ENCODE peak calls at places on chromosomes 2 and 18, in six cellular contexts. C is tibial artery, W is PC-9, F is AG04449, E is HepG2, Z is breast epithelium. K is an unnamed sample.

GRCh38 chr2:37387143-37387835 is 42.9 kb downstream of the QPCT start:
- DNase-seq in E (no peak), F (no peak), C (no peak), W (no peak), Z (no peak), K (peak)

GRCh38 chr2:19675856-19676460 is 225.8 kb downstream of the TTC32 start:
- DNase-seq in W (peak), E (no peak), C (no peak), F (no peak), Z (no peak), K (no peak)

GRCh38 chr18:28175047-28175929 is 1.6 kb downstream of the CDH2 start:
- DNase-seq in F (no peak), E (peak), Z (no peak), W (no peak), C (no peak), K (no peak)

GRCh38 chr2:177797808-177798207 is 274.8 kb downstream of the PDE11A start:
- DNase-seq in C (no peak), F (no peak), W (no peak), E (no peak), Z (no peak), K (no peak)

GRCh38 chr2:77834360-77835002 is 312.3 kb upstream of the LRRTM4 start:
- DNase-seq in F (no peak), C (no peak), E (no peak), W (no peak), Z (no peak), K (no peak)

GRCh38 chr2:22536131-22536530 is 848.8 kb upstream of the KLHL29 start:
- DNase-seq in W (peak), C (no peak), E (no peak), Z (no peak), F (no peak), K (no peak)

GRCh38 chr2:218908721-218909619 is 28.3 kb downstream of the WNT10A start:
- DNase-seq in C (peak), W (peak), F (peak), Z (peak), E (peak), K (peak)

GRCh38 chr2:84383271-84383670 is 75.8 kb downstream of the SUCLG1 start:
- DNase-seq in Z (no peak), F (no peak), C (no peak), E (no peak), W (no peak), K (no peak)

GRCh38 chr2:112588611-112589045 is 4.2 kb downstream of the CHCHD5 start:
- DNase-seq in Z (peak), C (no peak), F (no peak), W (no peak), E (no peak), K (no peak)

DNA sequence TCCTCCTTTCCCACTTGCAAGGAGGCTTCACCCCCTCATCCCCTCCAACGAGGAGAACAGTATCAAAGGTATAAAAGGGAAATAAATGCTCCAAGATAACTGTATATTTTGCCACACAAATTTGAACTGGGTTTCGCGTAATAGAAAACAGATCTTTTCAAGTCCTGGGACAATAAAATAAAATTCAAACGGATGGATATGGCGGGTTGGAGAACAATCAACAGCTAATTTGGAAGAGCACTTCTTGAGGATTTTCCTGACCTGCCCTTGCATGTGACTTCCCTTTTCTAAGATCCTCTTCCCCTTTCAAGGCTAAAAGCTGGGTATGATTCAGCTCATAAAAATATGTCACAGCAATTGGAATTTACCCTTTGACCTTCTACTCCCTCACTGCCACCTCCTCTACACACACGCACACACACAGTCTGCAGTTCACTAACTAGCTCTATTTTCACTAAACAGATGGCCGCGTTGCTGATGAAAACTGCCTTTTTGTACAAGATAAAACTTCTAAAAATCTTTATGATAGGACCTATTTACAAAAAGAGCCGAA is 386.9 kb downstream of the FIGN start:
- DNase-seq in W (peak), C (no peak), F (no peak), Z (no peak), E (peak), K (peak)
- H3K4me3 ChIP-seq in W (peak), C (peak), F (no peak), Z (peak), E (no peak), K (peak)

GRCh38 chr2:216131175-216131926 is 22.2 kb downstream of the XRCC5 start:
- DNase-seq in F (no peak), Z (no peak), W (no peak), E (no peak), C (no peak), K (no peak)
- H3K4me3 ChIP-seq in F (no peak), Z (no peak), W (no peak), E (no peak), C (no peak), K (no peak)

GRCh38 chr18:54828986-54829385 is 709 bp downstream of the RAB27B start:
- DNase-seq in E (no peak), W (no peak), C (no peak), F (no peak), Z (no peak), K (no peak)
- H3K4me3 ChIP-seq in E (no peak), W (peak), C (peak), F (peak), Z (peak), K (peak)

DNA sequence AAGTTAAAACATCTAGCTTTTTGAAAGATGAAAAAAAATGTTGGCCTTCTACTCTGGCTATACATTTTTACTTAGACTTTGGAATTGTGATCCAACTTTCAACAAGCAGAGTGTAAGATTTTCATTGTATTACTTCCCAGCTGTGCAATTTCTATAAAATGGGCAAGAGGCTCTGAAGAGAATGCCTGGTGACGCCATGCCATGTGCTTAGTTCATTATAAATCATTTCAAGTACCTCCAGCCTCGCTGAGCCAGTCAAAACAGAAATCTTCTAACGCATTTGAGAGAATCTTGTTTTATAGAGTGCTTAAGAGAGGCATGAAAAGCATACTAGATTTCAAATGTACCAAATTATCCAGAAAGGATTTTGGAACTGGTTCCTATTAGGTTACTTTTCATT is 10.1 kb upstream of the STK17B start:
- DNase-seq in W (no peak), E (no peak), F (no peak), C (no peak), Z (no peak), K (no peak)
- H3K4me3 ChIP-seq in W (no peak), E (no peak), F (no peak), C (no peak), Z (no peak), K (no peak)

DNA sequence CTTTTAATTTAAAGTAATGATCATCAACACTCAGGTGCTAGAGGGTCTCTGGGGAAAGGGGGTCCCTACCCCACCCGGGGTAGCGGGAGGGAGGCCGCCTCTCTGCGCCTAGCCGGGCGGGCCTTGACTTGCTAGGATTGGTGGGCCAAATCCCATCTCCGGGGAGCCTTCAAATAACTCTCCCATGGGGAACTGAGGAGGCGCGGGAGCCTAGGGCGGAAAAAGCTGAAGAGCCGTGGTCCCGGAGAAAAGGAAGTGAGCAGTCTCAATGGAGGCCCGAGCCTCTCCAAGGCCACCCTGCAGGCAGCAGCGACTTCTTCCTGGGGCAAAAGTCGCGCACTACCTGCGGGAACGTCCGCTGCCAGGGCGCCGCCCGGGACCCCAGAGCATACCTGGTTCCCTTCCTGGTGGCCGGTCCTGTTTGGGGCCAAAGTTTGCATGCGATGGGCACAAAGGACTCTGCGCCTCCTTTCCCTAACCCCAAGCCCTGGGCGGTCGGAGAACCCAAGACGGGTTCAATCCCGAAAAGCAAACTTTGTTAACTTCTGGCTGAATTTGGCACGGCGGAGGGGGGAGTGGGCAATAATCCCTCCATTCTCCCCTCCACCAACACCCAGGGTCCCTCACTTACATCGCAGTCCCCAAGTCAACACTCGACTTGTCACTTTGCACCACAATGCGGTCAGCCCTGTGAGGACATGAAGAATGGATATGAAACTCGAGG is 13.6 kb downstream of the EN1 start:
- DNase-seq in W (no peak), Z (no peak), F (no peak), E (no peak), C (no peak), K (no peak)
- H3K4me3 ChIP-seq in W (no peak), Z (no peak), F (no peak), E (no peak), C (no peak), K (no peak)

GRCh38 chr2:176107731-176108181 is 676 bp downstream of the HOXD11 start:
- DNase-seq in Z (no peak), F (no peak), E (no peak), C (no peak), W (no peak), K (no peak)
- H3K4me3 ChIP-seq in Z (peak), F (no peak), E (no peak), C (no peak), W (no peak), K (no peak)

GRCh38 chr18:57437782-57438668 is 2.9 kb downstream of the ONECUT2 start:
- DNase-seq in F (no peak), E (peak), Z (no peak), W (peak), C (no peak), K (peak)

GRCh38 chr18:57436193-57436964 is 1.2 kb downstream of the ONECUT2 start:
- DNase-seq in E (no peak), W (no peak), C (no peak), F (no peak), Z (no peak), K (no peak)

GRCh38 chr18:57437433-57437781 is 2.2 kb downstream of the ONECUT2 start:
- DNase-seq in C (no peak), E (peak), F (no peak), Z (no peak), W (no peak), K (no peak)

GRCh38 chr18:57435851-57436192 is 648 bp downstream of the ONECUT2 start:
- DNase-seq in W (no peak), F (no peak), Z (no peak), C (no peak), E (no peak), K (no peak)

GRCh38 chr18:57436965-57437333 is 1.8 kb downstream of the ONECUT2 start:
- DNase-seq in C (no peak), Z (no peak), E (no peak), F (no peak), W (no peak), K (no peak)
- H3K4me3 ChIP-seq in C (no peak), Z (peak), E (peak), F (no peak), W (peak), K (no peak)

DNA sequence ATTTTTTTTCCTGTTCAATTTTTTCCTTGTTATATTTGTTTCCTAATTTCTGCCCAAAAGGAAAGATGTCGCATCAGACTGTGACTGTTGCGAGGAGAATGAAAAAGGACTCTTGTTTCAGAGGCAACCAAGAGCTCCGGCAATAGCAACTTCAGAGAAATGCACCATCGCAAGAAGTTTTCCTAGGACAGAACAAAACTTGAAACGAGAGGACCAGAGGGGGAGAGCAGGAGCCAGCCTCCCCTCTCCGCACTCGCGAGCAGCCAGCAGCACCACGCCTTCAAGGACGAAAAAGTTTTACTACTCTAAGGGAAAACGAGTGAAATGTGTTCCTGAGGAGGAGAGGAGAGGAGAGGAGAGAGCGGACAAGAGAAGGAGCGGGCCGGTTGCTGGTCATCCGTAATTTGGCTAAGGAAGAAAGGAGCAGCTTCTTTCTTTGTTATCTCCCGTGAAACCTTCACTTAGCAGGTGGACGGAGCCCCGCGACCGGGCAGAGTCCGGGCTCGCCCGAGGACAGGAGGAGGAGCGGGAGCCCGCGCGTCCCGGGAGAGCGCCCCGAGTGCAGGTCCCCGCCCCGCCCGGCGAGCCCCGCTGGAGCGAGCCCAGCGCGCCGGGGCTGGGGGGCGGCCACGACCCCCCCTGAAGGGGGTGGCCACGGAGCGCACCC is 725 bp downstream of the POU3F3 start:
- DNase-seq in C (no peak), W (no peak), F (no peak), E (no peak), Z (no peak), K (no peak)
- H3K4me3 ChIP-seq in C (peak), W (no peak), F (no peak), E (no peak), Z (peak), K (peak)

GRCh38 chr2:181308731-181309130 is 148.5 kb upstream of the ITGA4 start:
- DNase-seq in E (no peak), C (no peak), W (no peak), F (no peak), Z (no peak), K (no peak)
- H3K4me3 ChIP-seq in E (no peak), C (no peak), W (no peak), F (no peak), Z (no peak), K (no peak)

GRCh38 chr2:213279961-213280360 is 4.3 kb upstream of the SPAG16 start:
- DNase-seq in E (no peak), W (no peak), F (no peak), Z (no peak), C (no peak), K (peak)
- H3K4me3 ChIP-seq in E (no peak), W (no peak), F (no peak), Z (no peak), C (no peak), K (no peak)